ENCODE peak calls at places on chromosomes 12 and 14, in nine cellular contexts. One of them, this sample, is unnamed.

GRCh38 chr12:50647479-50647878 is 116.4 kb upstream of the ATF1 start:
- DNase-seq in CD8-positive, alpha-beta T cell: no peak
- DNase-seq in HT1080: no peak
- DNase-seq in GM12891: no peak
- DNase-seq in activated naive CD8-positive, alpha-beta T cell treated with anti-CD3 and anti-CD28 coated beads for 36 hours: no peak
- DNase-seq in NCI-H345: no peak
- DNase-seq in activated CD4-positive, alpha-beta T cell treated with anti-CD3 and anti-CD28 coated beads, Interleukin-2, amount 10 ng/mL, durations not matched to agents 7 days and 5 days: no peak
- DNase-seq in astrocyte of the cerebellum: no peak
- DNase-seq in naive B cell: no peak
- DNase-seq in this sample: no peak

GRCh38 chr14:35295845-35296161 is 3.6 kb downstream of the PSMA6 start:
- DNase-seq in CD8-positive, alpha-beta T cell: no peak
- DNase-seq in HT1080: no peak
- DNase-seq in GM12891: no peak
- DNase-seq in activated naive CD8-positive, alpha-beta T cell treated with anti-CD3 and anti-CD28 coated beads for 36 hours: no peak
- DNase-seq in NCI-H345: no peak
- DNase-seq in activated CD4-positive, alpha-beta T cell treated with anti-CD3 and anti-CD28 coated beads, Interleukin-2, amount 10 ng/mL, durations not matched to agents 7 days and 5 days: no peak
- DNase-seq in astrocyte of the cerebellum: no peak
- DNase-seq in naive B cell: no peak
- DNase-seq in this sample: no peak

GRCh38 chr12:104204690-104205480 is 10.7 kb upstream of the TXNRD1 start:
- DNase-seq in CD8-positive, alpha-beta T cell: no peak
- DNase-seq in HT1080: no peak
- DNase-seq in GM12891: no peak
- DNase-seq in activated naive CD8-positive, alpha-beta T cell treated with anti-CD3 and anti-CD28 coated beads for 36 hours: no peak
- DNase-seq in NCI-H345: no peak
- DNase-seq in activated CD4-positive, alpha-beta T cell treated with anti-CD3 and anti-CD28 coated beads, Interleukin-2, amount 10 ng/mL, durations not matched to agents 7 days and 5 days: no peak
- DNase-seq in astrocyte of the cerebellum: no peak
- DNase-seq in naive B cell: no peak
- DNase-seq in this sample: no peak

GRCh38 chr12:70466753-70467152 is 100.7 kb downstream of the KCNMB4 start:
- DNase-seq in CD8-positive, alpha-beta T cell: no peak
- DNase-seq in HT1080: no peak
- DNase-seq in GM12891: no peak
- DNase-seq in activated naive CD8-positive, alpha-beta T cell treated with anti-CD3 and anti-CD28 coated beads for 36 hours: no peak
- DNase-seq in NCI-H345: no peak
- DNase-seq in activated CD4-positive, alpha-beta T cell treated with anti-CD3 and anti-CD28 coated beads, Interleukin-2, amount 10 ng/mL, durations not matched to agents 7 days and 5 days: no peak
- DNase-seq in astrocyte of the cerebellum: no peak
- DNase-seq in naive B cell: no peak
- DNase-seq in this sample: no peak

GRCh38 chr12:111338096-111338495 is 30.8 kb downstream of the PHETA1 start:
- DNase-seq in CD8-positive, alpha-beta T cell: no peak
- DNase-seq in HT1080: no peak
- DNase-seq in GM12891: no peak
- DNase-seq in activated naive CD8-positive, alpha-beta T cell treated with anti-CD3 and anti-CD28 coated beads for 36 hours: no peak
- DNase-seq in NCI-H345: no peak
- DNase-seq in activated CD4-positive, alpha-beta T cell treated with anti-CD3 and anti-CD28 coated beads, Interleukin-2, amount 10 ng/mL, durations not matched to agents 7 days and 5 days: no peak
- DNase-seq in astrocyte of the cerebellum: no peak
- DNase-seq in naive B cell: no peak
- DNase-seq in this sample: no peak

GRCh38 chr12:130201037-130201436 is 38.8 kb downstream of the FZD10 start:
- DNase-seq in CD8-positive, alpha-beta T cell: no peak
- DNase-seq in HT1080: no peak
- DNase-seq in GM12891: no peak
- DNase-seq in activated naive CD8-positive, alpha-beta T cell treated with anti-CD3 and anti-CD28 coated beads for 36 hours: no peak
- DNase-seq in NCI-H345: no peak
- DNase-seq in activated CD4-positive, alpha-beta T cell treated with anti-CD3 and anti-CD28 coated beads, Interleukin-2, amount 10 ng/mL, durations not matched to agents 7 days and 5 days: no peak
- DNase-seq in astrocyte of the cerebellum: no peak
- DNase-seq in naive B cell: no peak
- DNase-seq in this sample: no peak

GRCh38 chr12:5017638-5018348 is 25.9 kb upstream of the KCNA5 start:
- DNase-seq in CD8-positive, alpha-beta T cell: no peak
- DNase-seq in HT1080: no peak
- DNase-seq in GM12891: no peak
- DNase-seq in activated naive CD8-positive, alpha-beta T cell treated with anti-CD3 and anti-CD28 coated beads for 36 hours: no peak
- DNase-seq in NCI-H345: no peak
- DNase-seq in activated CD4-positive, alpha-beta T cell treated with anti-CD3 and anti-CD28 coated beads, Interleukin-2, amount 10 ng/mL, durations not matched to agents 7 days and 5 days: no peak
- DNase-seq in astrocyte of the cerebellum: no peak
- DNase-seq in naive B cell: no peak
- DNase-seq in this sample: no peak

GRCh38 chr14:91520138-91520537 is 10.0 kb upstream of the PPP4R3A start:
- DNase-seq in CD8-positive, alpha-beta T cell: no peak
- DNase-seq in HT1080: no peak
- DNase-seq in GM12891: no peak
- DNase-seq in activated naive CD8-positive, alpha-beta T cell treated with anti-CD3 and anti-CD28 coated beads for 36 hours: no peak
- DNase-seq in NCI-H345: no peak
- DNase-seq in activated CD4-positive, alpha-beta T cell treated with anti-CD3 and anti-CD28 coated beads, Interleukin-2, amount 10 ng/mL, durations not matched to agents 7 days and 5 days: no peak
- DNase-seq in astrocyte of the cerebellum: no peak
- DNase-seq in naive B cell: no peak
- DNase-seq in this sample: no peak

GRCh38 chr12:12715459-12716150 is 1.6 kb upstream of the CDKN1B start:
- DNase-seq in CD8-positive, alpha-beta T cell: no peak
- DNase-seq in HT1080: no peak
- DNase-seq in GM12891: no peak
- DNase-seq in activated naive CD8-positive, alpha-beta T cell treated with anti-CD3 and anti-CD28 coated beads for 36 hours: peak; percentile 48
- DNase-seq in NCI-H345: peak; percentile 32
- DNase-seq in activated CD4-positive, alpha-beta T cell treated with anti-CD3 and anti-CD28 coated beads, Interleukin-2, amount 10 ng/mL, durations not matched to agents 7 days and 5 days: peak; percentile 70
- DNase-seq in astrocyte of the cerebellum: no peak
- DNase-seq in naive B cell: peak; percentile 29
- DNase-seq in this sample: peak; percentile 60

GRCh38 chr12:93657076-93657475 is 20.1 kb upstream of the CRADD start:
- DNase-seq in CD8-positive, alpha-beta T cell: no peak
- DNase-seq in HT1080: no peak
- DNase-seq in GM12891: no peak
- DNase-seq in activated naive CD8-positive, alpha-beta T cell treated with anti-CD3 and anti-CD28 coated beads for 36 hours: no peak
- DNase-seq in NCI-H345: no peak
- DNase-seq in activated CD4-positive, alpha-beta T cell treated with anti-CD3 and anti-CD28 coated beads, Interleukin-2, amount 10 ng/mL, durations not matched to agents 7 days and 5 days: no peak
- DNase-seq in astrocyte of the cerebellum: no peak
- DNase-seq in naive B cell: no peak
- DNase-seq in this sample: no peak

GRCh38 chr12:47312794-47313426 is 233.2 kb upstream of the AMIGO2 start:
- DNase-seq in CD8-positive, alpha-beta T cell: no peak
- DNase-seq in HT1080: no peak
- DNase-seq in GM12891: no peak
- DNase-seq in activated naive CD8-positive, alpha-beta T cell treated with anti-CD3 and anti-CD28 coated beads for 36 hours: no peak
- DNase-seq in NCI-H345: no peak
- DNase-seq in activated CD4-positive, alpha-beta T cell treated with anti-CD3 and anti-CD28 coated beads, Interleukin-2, amount 10 ng/mL, durations not matched to agents 7 days and 5 days: no peak
- DNase-seq in astrocyte of the cerebellum: no peak
- DNase-seq in naive B cell: peak; percentile 59
- DNase-seq in this sample: no peak